ENCODE peak calls at places on chromosomes 11 and 22, in nine cellular contexts. T is effector CD4-positive, alpha-beta T cell; O is HT-29; H is NCI-H2171; J is chondrocyte; Y is NCI-H1436; G is activated T-helper 1 cell treated with anti-CD3 and anti-CD28 coated beads, Interleukin-12 subunit alpha, Interleukin-12 subunit beta, Interleukin-2, Interleukin-4 antibody, amounts not matched to agents 30 ng/mL and 10 ng/mL and 1 ng/mL, durations not matched to agents 14 hours and 24 hours and 36 hours; U is stimulated activated CD8-positive, alpha-beta memory T cell treated with anti-CD3 and anti-CD28 coated beads, Interleukin-12 subunit alpha, Interleukin-12 subunit beta, amount 100 ng/mL, for 4 hours; P is GM19239. E is an unnamed sample.

GRCh38 chr11:5624489-5625278 is at the start of gene TRIM34:
- DNase-seq in P (peak), J (no peak), G (peak), T (peak), U (peak), Y (no peak), H (no peak), O (peak), E (peak)

GRCh38 chr22:42297778-42298177 is 27.3 kb upstream of the TCF20 start:
- DNase-seq in J (no peak), T (no peak), U (no peak), G (no peak), Y (no peak), O (no peak), P (no peak), H (no peak), E (no peak)

GRCh38 chr11:10625982-10626311 is 57.5 kb upstream of the LYVE1 start:
- DNase-seq in U (no peak), T (no peak), G (no peak), Y (no peak), P (no peak), J (no peak), O (no peak), H (no peak), E (no peak)

GRCh38 chr22:26897384-26897783 is 240.0 kb downstream of the MIAT start:
- DNase-seq in P (no peak), O (no peak), J (no peak), G (no peak), H (no peak), U (no peak), Y (no peak), T (no peak), E (no peak)

GRCh38 chr22:44353063-44353440 is 40.3 kb upstream of the SHISAL1 start:
- DNase-seq in P (no peak), Y (no peak), O (no peak), U (no peak), G (no peak), H (no peak), T (no peak), J (no peak), E (no peak)

GRCh38 chr11:64053699-64054098 is 18.0 kb downstream of the FLRT1 start:
- DNase-seq in O (no peak), Y (no peak), G (no peak), U (no peak), H (no peak), T (no peak), J (no peak), P (no peak), E (no peak)

GRCh38 chr22:49039625-49040024 is 788.0 kb downstream of the BRD1 start:
- DNase-seq in T (no peak), P (no peak), G (no peak), Y (no peak), J (peak), H (no peak), O (no peak), U (no peak), E (no peak)

GRCh38 chr11:1162153-1162497 is 4.4 kb downstream of the MUC5AC start:
- DNase-seq in Y (no peak), P (no peak), G (no peak), J (peak), O (no peak), T (no peak), H (no peak), U (no peak), E (peak)

GRCh38 chr11:66081505-66081904 is 11.4 kb downstream of the PACS1 start:
- DNase-seq in J (no peak), T (peak), H (peak), O (peak), P (peak), G (peak), U (no peak), Y (no peak), E (peak)

GRCh38 chr11:119777940-119778339 is 48.9 kb upstream of the NECTIN1 start:
- DNase-seq in U (no peak), G (no peak), P (no peak), J (peak), T (no peak), O (no peak), Y (no peak), H (no peak), E (no peak)

GRCh38 chr11:92211576-92212167 is 12.9 kb upstream of the FAT3 start:
- DNase-seq in H (no peak), P (no peak), U (no peak), T (no peak), J (no peak), G (no peak), O (peak), Y (no peak), E (no peak)

GRCh38 chr11:21250196-21250595 is 580.8 kb downstream of the NELL1 start:
- DNase-seq in O (no peak), P (no peak), T (no peak), U (no peak), G (no peak), H (no peak), J (no peak), Y (no peak), E (no peak)

GRCh38 chr11:72821920-72822799 is 7.9 kb downstream of the ATG16L2 start:
- DNase-seq in T (peak), P (no peak), G (peak), H (peak), O (peak), J (peak), Y (peak), U (peak), E (peak)

GRCh38 chr11:16839821-16840220 is 101.4 kb downstream of the C11orf58 start:
- DNase-seq in Y (no peak), P (no peak), O (no peak), U (no peak), J (no peak), G (no peak), T (no peak), H (no peak), E (no peak)

GRCh38 chr11:4610258-4610935 is 2.4 kb upstream of the TRIM68 start:
- DNase-seq in J (no peak), G (no peak), P (no peak), O (no peak), T (no peak), U (no peak), Y (no peak), H (no peak), E (no peak)

GRCh38 chr11:91959411-91959810 is 265.2 kb upstream of the FAT3 start:
- DNase-seq in J (no peak), T (no peak), U (no peak), P (no peak), Y (no peak), H (no peak), G (no peak), O (no peak), E (no peak)

GRCh38 chr11:100240051-100240450 is 447.0 kb upstream of the ARHGAP42 start:
- DNase-seq in U (no peak), G (no peak), Y (no peak), P (no peak), O (no peak), T (no peak), H (peak), J (no peak), E (no peak)

GRCh38 chr11:125412509-125412908 is 83.6 kb downstream of the FEZ1 start:
- DNase-seq in G (no peak), T (no peak), O (no peak), Y (no peak), U (no peak), P (no peak), J (no peak), H (no peak), E (no peak)

GRCh38 chr11:114243461-114244372 is 52.5 kb upstream of the NNMT start:
- DNase-seq in P (no peak), O (no peak), T (no peak), Y (no peak), H (no peak), G (no peak), J (no peak), U (no peak), E (no peak)

GRCh38 chr11:65503923-65504670 is 5.3 kb downstream of the MALAT1 start:
- DNase-seq in O (no peak), Y (no peak), G (no peak), H (no peak), P (no peak), T (no peak), U (no peak), J (no peak), E (no peak)

GRCh38 chr11:9139628-9140357 is 48.4 kb upstream of the SCUBE2 start:
- DNase-seq in J (no peak), O (peak), H (no peak), U (no peak), Y (no peak), P (no peak), G (no peak), T (no peak), E (no peak)

GRCh38 chr22:41994506-41994905 is 4.1 kb upstream of the WBP2NL start:
- DNase-seq in P (no peak), J (peak), G (no peak), H (no peak), Y (no peak), U (no peak), T (no peak), O (no peak), E (no peak)

GRCh38 chr11:30683176-30683575 is 97.0 kb upstream of the MPPED2 start:
- DNase-seq in P (no peak), U (no peak), O (no peak), G (no peak), H (no peak), Y (no peak), J (no peak), T (no peak), E (no peak)

GRCh38 chr11:77080643-77081210 is 14.0 kb downstream of the CAPN5 start:
- DNase-seq in P (no peak), H (no peak), U (no peak), Y (no peak), O (no peak), T (no peak), J (no peak), G (no peak), E (no peak)

GRCh38 chr11:123183391-123184099 is 11.5 kb downstream of the CLMP start:
- DNase-seq in Y (no peak), U (no peak), J (no peak), O (no peak), H (no peak), G (no peak), P (no peak), T (no peak), E (peak)

GRCh38 chr22:32557424-32557823 is 82.8 kb downstream of the FBXO7 start:
- DNase-seq in O (no peak), Y (no peak), H (no peak), J (no peak), P (no peak), G (no peak), U (no peak), T (no peak), E (no peak)

GRCh38 chr22:38246692-38247091 is 26.1 kb downstream of the TMEM184B start:
- DNase-seq in Y (no peak), J (no peak), O (no peak), H (no peak), G (no peak), U (no peak), P (no peak), T (no peak), E (no peak)

GRCh38 chr11:7570938-7571337 is 57.1 kb downstream of the PPFIBP2 start:
- DNase-seq in P (no peak), U (no peak), G (no peak), O (no peak), T (no peak), Y (no peak), H (peak), J (no peak), E (no peak)

GRCh38 chr11:74680703-74681531 is 50.3 kb downstream of the CHRDL2 start:
- DNase-seq in Y (no peak), O (no peak), G (no peak), U (no peak), P (no peak), J (no peak), H (no peak), T (no peak), E (no peak)

GRCh38 chr11:125345706-125346561 is 150.1 kb downstream of the FEZ1 start:
- DNase-seq in G (peak), H (no peak), O (peak), U (no peak), Y (no peak), J (no peak), T (peak), P (peak), E (no peak)

GRCh38 chr11:74680035-74680671 is 51.1 kb downstream of the CHRDL2 start:
- DNase-seq in Y (no peak), P (no peak), O (no peak), J (no peak), T (no peak), G (no peak), U (no peak), H (no peak), E (no peak)

GRCh38 chr11:12876988-12877387 is 132.1 kb upstream of the RASSF10 start:
- DNase-seq in O (no peak), G (no peak), T (no peak), J (no peak), Y (no peak), P (no peak), H (no peak), U (no peak), E (no peak)

GRCh38 chr11:67600324-67601029 is 6.3 kb upstream of the NDUFV1 start:
- DNase-seq in G (no peak), P (no peak), O (no peak), Y (no peak), H (no peak), U (no peak), T (no peak), J (no peak), E (no peak)

GRCh38 chr22:39896313-39896996 is 2.9 kb upstream of the ENTHD1 start:
- DNase-seq in H (no peak), J (no peak), G (no peak), P (no peak), O (no peak), T (no peak), U (no peak), Y (no peak), E (no peak)

GRCh38 chr11:118938491-118939411 is 13.0 kb upstream of the BCL9L start:
- DNase-seq in J (no peak), P (no peak), T (no peak), Y (no peak), O (peak), U (no peak), H (no peak), G (no peak), E (no peak)

GRCh38 chr11:10450451-10451398 is 4.3 kb upstream of the AMPD3 start:
- DNase-seq in P (peak), H (peak), Y (no peak), U (no peak), J (no peak), O (peak), T (peak), G (peak), E (peak)

E was measured in activated naive CD4-positive, alpha-beta T cell treated with anti-CD3 and anti-CD28 coated beads, Interleukin-2, amount 50 U/mL, for 72 hours.